ENCODE peak calls at places on chromosome 16, in four cellular contexts. Z is NCI-H1694 treated with DMSO at 0.1 percent for 48 hours, R is right cardiac atrium, M is AG09309. X is an unnamed sample.

GRCh38 chr16:56615353-56615752 is 7.0 kb downstream of the MT2A start:
- DNase-seq in M (no peak), Z (no peak), R (no peak), X (no peak)

GRCh38 chr16:81779540-81780320 is 639 bp downstream of the PLCG2 start:
- DNase-seq in R (peak; percentile 76), M (no peak), Z (no peak), X (no peak)

GRCh38 chr16:85393674-85394510 is 219.2 kb upstream of the GSE1 start:
- DNase-seq in Z (peak; percentile 84), R (peak; percentile 91), M (no peak), X (peak; percentile 72)

GRCh38 chr16:27676807-27677206 is 126.9 kb downstream of the KATNIP start:
- DNase-seq in Z (no peak), R (no peak), M (no peak), X (no peak)

GRCh38 chr16:73912850-73913249 is 383.8 kb upstream of the PSMD7 start:
- DNase-seq in R (no peak), Z (no peak), M (no peak), X (no peak)

GRCh38 chr16:81036751-81037350 is 1.2 kb downstream of the ATMIN start:
- DNase-seq in Z (no peak), R (no peak), M (no peak), X (no peak)

GRCh38 chr16:22220714-22221113 is 14.6 kb downstream of the EEF2K start:
- DNase-seq in Z (no peak), R (peak; percentile 86), M (no peak), X (peak; percentile 22)

GRCh38 chr16:87471278-87472141 is 21.3 kb downstream of the ZCCHC14 start:
- DNase-seq in Z (no peak), M (no peak), R (no peak), X (no peak)

GRCh38 chr16:49698416-49698815 is 157.5 kb downstream of the ZNF423 start:
- DNase-seq in Z (no peak), M (no peak), R (peak; percentile 92), X (peak; percentile 53)

GRCh38 chr16:7835032-7835431 is 502.4 kb downstream of the RBFOX1 start:
- DNase-seq in R (no peak), Z (peak; percentile 74), M (no peak), X (no peak)

X was measured in ovary.